ENCODE peak calls at places on chromosomes 4 and X, in nine cellular contexts. W is CD14-positive monocyte; V is endothelial cell; X is fibroblast of pulmonary artery; S is HEK293T; Z is endodermal cell; M is NCI-H460; T is NCI-H524; N is stimulated activated CD8-positive, alpha-beta memory T cell treated with anti-CD3 and anti-CD28 coated beads, Interleukin-7, amount 100 ng/mL, for 24 hours. E is an unnamed sample.

GRCh38 chr4:166088576-166088975 is 215.5 kb downstream of the TLL1 start:
- DNase-seq in W (no peak), V (no peak), X (no peak), S (no peak), Z (no peak), M (no peak), T (no peak), N (no peak), E (no peak)

GRCh38 chr4:163603246-163603645 is 108.8 kb downstream of the TMA16 start:
- DNase-seq in W (no peak), V (no peak), X (no peak), S (no peak), Z (no peak), M (no peak), T (no peak), N (no peak), E (no peak)

GRCh38 chr4:84531689-84532088 is 32.6 kb upstream of the NKX6-1 start:
- DNase-seq in W (no peak), V (no peak), X (no peak), S (no peak), Z (no peak), M (no peak), T (no peak), N (no peak), E (no peak)

GRCh38 chrX:9873952-9874351 is 87.7 kb downstream of the SHROOM2 start:
- DNase-seq in W (no peak), V (peak; percentile 27), X (peak; percentile 50), S (peak; percentile 24), Z (peak; percentile 77), M (peak; percentile 34), T (peak; percentile 72), N (no peak), E (no peak)

GRCh38 chrX:55312655-55313054 is 47.9 kb upstream of the PAGE3 start:
- DNase-seq in W (no peak), V (no peak), X (no peak), S (no peak), Z (no peak), M (no peak), T (no peak), N (no peak), E (no peak)

GRCh38 chr4:41323186-41323585 is 66.5 kb downstream of the UCHL1 start:
- DNase-seq in W (no peak), V (no peak), X (peak; percentile 17), S (no peak), Z (no peak), M (no peak), T (no peak), N (no peak), E (no peak)

GRCh38 chrX:118780915-118781314 is 42.7 kb upstream of the ZCCHC12 start:
- DNase-seq in W (no peak), V (no peak), X (peak; percentile 75), S (no peak), Z (no peak), M (no peak), T (no peak), N (no peak), E (no peak)

GRCh38 chr4:184235526-184235925 is 17.9 kb upstream of the ENPP6 start:
- DNase-seq in W (no peak), V (no peak), X (no peak), S (no peak), Z (no peak), M (no peak), T (no peak), N (no peak), E (no peak)

GRCh38 chr4:184355111-184355604 is 119.2 kb downstream of the IRF2 start:
- DNase-seq in W (peak; percentile 79), V (peak; percentile 72), X (peak; percentile 99), S (no peak), Z (peak; percentile 38), M (peak; percentile 8), T (no peak), N (no peak), E (peak; percentile 76)

GRCh38 chr4:85370400-85371032 is 104.4 kb upstream of the ARHGAP24 start:
- DNase-seq in W (no peak), V (peak; percentile 46), X (peak; percentile 64), S (peak; percentile 22), Z (peak; percentile 71), M (peak; percentile 25), T (peak; percentile 37), N (no peak), E (no peak)

GRCh38 chr4:115671581-115671980 is 558.2 kb upstream of the NDST4 start:
- DNase-seq in W (no peak), V (no peak), X (no peak), S (no peak), Z (no peak), M (peak; percentile 58), T (no peak), N (no peak), E (no peak)

GRCh38 chr4:136395212-136395722 is 1137.0 kb downstream of the PCDH18 start:
- DNase-seq in W (no peak), V (no peak), X (no peak), S (peak; percentile 8), Z (no peak), M (no peak), T (no peak), N (no peak), E (no peak)

GRCh38 chr4:163610642-163611041 is 116.2 kb downstream of the TMA16 start:
- DNase-seq in W (no peak), V (no peak), X (no peak), S (no peak), Z (no peak), M (no peak), T (no peak), N (no peak), E (no peak)

GRCh38 chrX:47191806-47192401 is 1.7 kb upstream of the UBA1 start:
- DNase-seq in W (no peak), V (no peak), X (no peak), S (no peak), Z (no peak), M (no peak), T (no peak), N (no peak), E (no peak)

GRCh38 chr4:47468686-47469365 is 5.3 kb upstream of the COMMD8 start:
- DNase-seq in W (no peak), V (no peak), X (peak; percentile 58), S (no peak), Z (no peak), M (no peak), T (no peak), N (no peak), E (no peak)

GRCh38 chr4:73698217-73698616 is 42.2 kb upstream of the CXCL8 start:
- DNase-seq in W (no peak), V (no peak), X (peak; percentile 81), S (no peak), Z (no peak), M (no peak), T (no peak), N (no peak), E (no peak)

GRCh38 chr4:157992038-157992706 is 180.7 kb downstream of the GASK1B start:
- DNase-seq in W (no peak), V (peak; percentile 62), X (peak; percentile 93), S (peak; percentile 12), Z (no peak), M (peak; percentile 84), T (peak; percentile 2), N (no peak), E (peak; percentile 3)

GRCh38 chr4:163673848-163674702 is 179.6 kb downstream of the TMA16 start:
- DNase-seq in W (no peak), V (no peak), X (no peak), S (no peak), Z (no peak), M (no peak), T (no peak), N (no peak), E (no peak)

GRCh38 chr4:140163029-140163810 is 9.2 kb upstream of the MAML3 start:
- DNase-seq in W (no peak), V (no peak), X (peak; percentile 84), S (no peak), Z (no peak), M (no peak), T (no peak), N (no peak), E (no peak)

GRCh38 chrX:129641941-129642340 is 12.8 kb downstream of the APLN start:
- DNase-seq in W (no peak), V (no peak), X (peak; percentile 51), S (no peak), Z (no peak), M (no peak), T (no peak), N (no peak), E (no peak)

GRCh38 chr4:165418116-165418515 is 39.3 kb downstream of the CPE start:
- DNase-seq in W (no peak), V (no peak), X (no peak), S (no peak), Z (no peak), M (no peak), T (no peak), N (no peak), E (no peak)

GRCh38 chr4:168919706-168920324 is 90.2 kb downstream of the CBR4 start:
- DNase-seq in W (no peak), V (no peak), X (no peak), S (no peak), Z (no peak), M (no peak), T (no peak), N (no peak), E (no peak)

GRCh38 chr4:83851261-83852084 is 315.6 kb downstream of the GPAT3 start:
- DNase-seq in W (no peak), V (no peak), X (no peak), S (no peak), Z (peak; percentile 83), M (no peak), T (no peak), N (no peak), E (no peak)

GRCh38 chr4:149784018-149784417 is 31.6 kb downstream of the IQCM start:
- DNase-seq in W (no peak), V (no peak), X (peak; percentile 68), S (no peak), Z (no peak), M (no peak), T (no peak), N (no peak), E (no peak)

GRCh38 chr4:182808673-182809416 is 108.3 kb downstream of the DCTD start:
- DNase-seq in W (no peak), V (no peak), X (peak; percentile 24), S (no peak), Z (no peak), M (no peak), T (no peak), N (peak; percentile 21), E (no peak)